ENCODE peak calls at places on chromosome X, in five cellular contexts. H, L, V, B and F are unnamed samples.

GRCh38 chrX:106692425-106693075 is 34.0 kb upstream of the RNF128 start:
- DNase-seq in H (no peak), L (no peak), V (no peak), B (no peak), F (no peak)

GRCh38 chrX:310621-311155 is 7.9 kb downstream of the GTPBP6 start:
- DNase-seq in H (no peak), L (no peak), V (no peak), B (peak; percentile 51), F (no peak)

GRCh38 chrX:105462191-105462590 is 241.7 kb upstream of the TEX13A start:
- DNase-seq in H (no peak), L (no peak), V (no peak), B (no peak), F (no peak)

GRCh38 chrX:150199803-150200202 is 163.3 kb upstream of the MAMLD1 start:
- DNase-seq in H (no peak), L (no peak), V (no peak), B (no peak), F (no peak)

GRCh38 chrX:124289443-124289842 is 43.0 kb upstream of the TEX13D start:
- DNase-seq in H (no peak), L (no peak), V (no peak), B (no peak), F (no peak)

GRCh38 chrX:54921427-54922021 is 900 bp downstream of the TRO start:
- DNase-seq in H (peak; percentile 53), L (peak; percentile 78), V (peak; percentile 92), B (peak; percentile 81), F (no peak)

GRCh38 chrX:47166126-47166525 is 21.1 kb downstream of the RBM10 start:
- DNase-seq in H (no peak), L (peak; percentile 24), V (no peak), B (peak; percentile 14), F (no peak)

GRCh38 chrX:154019061-154019621 is 561 bp downstream of the IRAK1 start:
- DNase-seq in H (peak; percentile 27), L (peak; percentile 77), V (peak; percentile 28), B (no peak), F (no peak)

GRCh38 chrX:100658936-100659335 is 14.9 kb downstream of the SRPX2 start:
- DNase-seq in H (no peak), L (no peak), V (no peak), B (no peak), F (no peak)

GRCh38 chrX:120453985-120454384 is 15.1 kb downstream of the LAMP2 start:
- DNase-seq in H (no peak), L (no peak), V (no peak), B (no peak), F (no peak)

GRCh38 chrX:38861489-38861888 is 60.2 kb downstream of the MID1IP1 start:
- DNase-seq in H (no peak), L (no peak), V (no peak), B (no peak), F (no peak)